ENCODE peak calls at places on chromosome 9, in six cellular contexts. G, Z, M, D, J and T are unnamed samples.

GRCh38 chr9:2816476-2817141 is 27.3 kb downstream of the PUM3 start:
- DNase-seq in G (peak; percentile 85), D (no peak), J (no peak), Z (no peak), M (no peak), T (no peak)

GRCh38 chr9:136806631-136807201 is 1.0 kb upstream of the RABL6 start:
- DNase-seq in D (no peak), G (no peak), Z (no peak), J (no peak), M (no peak), T (no peak)

GRCh38 chr9:107674937-107675277 is 185.3 kb upstream of the KLF4 start:
- DNase-seq in M (no peak), J (no peak), D (no peak), Z (no peak), G (no peak), T (no peak)

GRCh38 chr9:29741169-29741568 is 2167.9 kb upstream of the C9orf72 start:
- DNase-seq in M (no peak), J (no peak), Z (no peak), G (no peak), D (no peak), T (no peak)

GRCh38 chr9:19946446-19947109 is 157.7 kb upstream of the SLC24A2 start:
- DNase-seq in M (peak; percentile 57), G (peak; percentile 24), Z (no peak), D (no peak), J (no peak), T (no peak)

GRCh38 chr9:134570151-134570621 is 71.4 kb upstream of the COL5A1 start:
- DNase-seq in M (peak; percentile 60), J (peak; percentile 52), G (no peak), Z (no peak), D (no peak), T (no peak)

GRCh38 chr9:106868565-106868964 is 5.6 kb downstream of the ZNF462 start:
- DNase-seq in G (no peak), D (no peak), J (no peak), Z (no peak), M (no peak), T (no peak)

GRCh38 chr9:33458444-33458843 is 11.1 kb upstream of the AQP3 start:
- DNase-seq in D (no peak), G (peak; percentile 14), Z (peak; percentile 67), M (no peak), J (no peak), T (no peak)

GRCh38 chr9:89743216-89743575 is 138.4 kb downstream of the GADD45G start:
- DNase-seq in G (no peak), J (no peak), D (no peak), M (no peak), Z (no peak), T (no peak)

GRCh38 chr9:131639771-131640437 is 94.6 kb downstream of the PRRT1B start:
- DNase-seq in J (no peak), D (no peak), Z (no peak), G (no peak), M (no peak), T (no peak)

DNA sequence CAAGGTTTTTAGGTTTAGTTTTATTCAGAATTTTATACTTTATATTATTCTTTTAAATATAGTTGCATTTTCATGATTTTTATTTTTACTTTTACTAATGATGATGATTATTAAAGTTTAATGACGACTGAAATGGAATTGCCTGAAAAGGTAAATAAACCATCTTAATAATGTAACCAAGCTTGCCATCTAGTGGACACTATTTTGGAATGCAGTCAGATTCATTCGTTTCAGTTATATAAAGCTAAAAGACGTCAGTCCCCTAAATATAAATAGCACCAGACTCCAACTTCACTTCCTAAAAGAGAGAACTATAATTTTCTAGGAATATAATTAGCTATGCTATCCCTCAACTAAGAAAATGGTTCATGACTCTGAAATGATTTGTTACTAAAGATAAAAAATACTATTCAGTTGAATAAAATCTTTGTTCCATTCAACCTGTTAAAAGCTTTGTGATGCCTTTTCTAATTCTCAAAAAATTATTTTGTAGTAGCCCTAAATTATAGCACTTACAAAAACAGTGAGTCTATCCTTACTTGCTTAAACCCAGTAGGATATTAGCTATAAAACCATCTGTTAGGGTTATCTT is 19.9 kb downstream of the ABITRAM start:
- DNase-seq in Z (no peak), J (no peak), D (no peak), M (peak; percentile 42), G (peak; percentile 34), T (no peak)
- TF ChIP-seq CTCF in Z (peak; percentile 72), J (peak; percentile 71), D (peak; percentile 66), M (peak; percentile 72), G (peak; percentile 87), T (peak; percentile 78)

GRCh38 chr9:92949266-92949982 is 2.1 kb downstream of the FGD3 start:
- DNase-seq in D (no peak), G (no peak), Z (no peak), M (no peak), J (no peak), T (no peak)
- TF ChIP-seq CTCF in D (no peak), G (no peak), Z (no peak), M (no peak), J (no peak), T (no peak)

GRCh38 chr9:122334916-122335315 is 35.9 kb upstream of the PTGS1 start:
- DNase-seq in G (no peak), Z (no peak), M (no peak), D (no peak), J (no peak), T (no peak)
- TF ChIP-seq CTCF in G (no peak), Z (no peak), M (no peak), D (no peak), J (no peak), T (no peak)

DNA sequence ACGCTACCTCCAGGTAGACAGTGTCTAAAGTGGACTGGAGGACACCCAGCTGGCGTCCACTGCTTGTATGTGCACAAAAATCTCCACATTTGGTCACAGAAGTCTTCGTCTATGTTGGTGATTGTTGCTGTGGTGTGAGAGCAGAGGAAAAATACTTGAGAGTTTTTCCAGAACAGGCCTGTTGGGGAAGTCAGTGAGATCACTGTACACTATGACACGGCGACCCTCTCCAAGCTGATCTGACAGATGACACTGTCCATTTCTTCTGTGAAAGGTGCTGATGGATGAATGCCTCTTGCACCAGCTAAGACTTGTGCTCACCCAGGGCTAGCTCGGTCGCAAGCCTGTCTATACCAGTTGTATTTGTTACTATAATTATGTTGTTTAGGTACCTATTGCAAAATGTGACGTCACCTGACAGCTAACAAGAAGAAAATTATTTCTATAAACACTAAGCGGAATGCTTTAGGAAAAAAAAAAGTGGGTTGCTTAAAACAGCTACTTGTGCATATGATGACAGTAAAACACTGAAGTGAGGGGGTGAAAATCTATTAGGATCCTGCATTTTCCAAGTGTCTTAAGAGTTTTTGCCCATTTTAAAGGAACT is 142.3 kb downstream of the ROR2 start:
- DNase-seq in J (no peak), D (no peak), Z (no peak), M (no peak), G (no peak), T (peak; percentile 29)
- TF ChIP-seq CTCF in J (no peak), D (no peak), Z (no peak), M (no peak), G (no peak), T (no peak)

GRCh38 chr9:124331580-124331979 is 73.8 kb downstream of the NEK6 start:
- DNase-seq in D (no peak), Z (no peak), J (no peak), G (no peak), M (no peak), T (no peak)

GRCh38 chr9:124334568-124335319 is 77.0 kb downstream of the NEK6 start:
- DNase-seq in Z (no peak), D (no peak), J (no peak), M (no peak), G (no peak), T (no peak)

GRCh38 chr9:124332321-124332720 is 74.6 kb downstream of the NEK6 start:
- DNase-seq in D (no peak), Z (no peak), J (peak; percentile 64), G (no peak), M (no peak), T (no peak)

GRCh38 chr9:124333180-124333579 is 75.4 kb downstream of the NEK6 start:
- DNase-seq in J (no peak), G (no peak), M (no peak), D (no peak), Z (no peak), T (no peak)

DNA sequence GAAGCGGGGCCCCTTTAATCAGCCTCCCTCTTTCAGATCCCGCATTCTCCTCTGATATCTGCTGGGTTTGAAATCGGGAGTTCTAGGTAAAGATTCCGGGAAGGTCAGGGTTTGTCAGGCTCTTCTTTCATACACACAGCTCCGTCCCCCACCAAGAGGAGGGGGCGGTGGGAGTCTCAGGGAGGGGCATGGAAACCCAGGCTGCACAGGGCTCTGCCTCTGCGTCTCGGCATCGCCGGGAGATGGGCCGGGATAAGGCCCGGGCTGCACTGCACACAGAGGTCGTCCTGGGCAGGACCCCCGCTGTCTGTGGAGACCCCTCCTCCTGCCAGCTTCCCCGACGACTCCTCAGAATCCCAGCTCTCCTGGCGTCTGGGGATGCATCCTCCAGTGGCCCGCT is 75.0 kb downstream of the NEK6 start:
- DNase-seq in M (no peak), Z (no peak), G (no peak), J (no peak), D (no peak), T (no peak)
- TF ChIP-seq CTCF in M (no peak), Z (no peak), G (no peak), J (no peak), D (no peak), T (no peak)

GRCh38 chr9:87286506-87286905 is 211.2 kb upstream of the DAPK1 start:
- DNase-seq in Z (no peak), G (no peak), J (no peak), M (no peak), D (no peak), T (no peak)

GRCh38 chr9:87292449-87293191 is 205.0 kb upstream of the DAPK1 start:
- DNase-seq in D (no peak), G (peak; percentile 49), M (no peak), Z (no peak), J (no peak), T (no peak)

GRCh38 chr9:87285183-87285582 is 212.5 kb upstream of the DAPK1 start:
- DNase-seq in D (no peak), J (no peak), M (peak; percentile 27), Z (no peak), G (no peak), T (peak; percentile 33)

DNA sequence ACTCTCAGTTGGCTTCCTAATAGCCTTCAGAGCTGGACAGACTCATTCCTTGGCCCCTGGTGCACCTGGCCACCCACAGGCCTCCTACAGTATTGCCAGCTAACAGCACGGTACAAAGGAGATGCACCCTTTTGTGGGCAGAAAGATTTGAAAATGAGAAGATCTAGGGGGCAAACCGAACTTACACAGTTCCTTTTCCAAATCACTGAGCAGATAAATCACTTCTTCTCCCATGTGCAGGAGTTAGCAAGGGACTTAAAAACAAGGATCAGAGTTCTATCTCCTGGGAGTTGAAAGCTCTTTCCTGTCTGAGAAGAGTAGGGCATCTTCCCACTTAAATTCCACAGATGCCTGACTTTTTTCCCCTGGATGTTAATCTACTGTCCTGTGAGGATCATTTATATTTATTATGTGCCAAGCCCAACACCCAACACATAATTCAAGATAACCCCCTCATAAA is 207.4 kb upstream of the DAPK1 start:
- DNase-seq in M (peak; percentile 35), D (no peak), J (no peak), Z (no peak), G (peak; percentile 48), T (no peak)
- TF ChIP-seq CTCF in M (peak; percentile 47), D (peak; percentile 24), J (no peak), Z (no peak), G (peak; percentile 70), T (peak; percentile 20)

GRCh38 chr9:97848237-97848581 is 4.8 kb upstream of the FOXE1 start:
- DNase-seq in Z (no peak), D (no peak), M (no peak), J (no peak), G (no peak), T (no peak)
- TF ChIP-seq CTCF in Z (no peak), D (no peak), M (no peak), J (peak; percentile 24), G (peak; percentile 9), T (no peak)